ENCODE peak calls at places on chromosome 18, in nine cellular contexts. W is endodermal cell; B is CD8-positive, alpha-beta T cell; D is spleen; M is RWPE1; V is heart right ventricle; X is transverse colon; N is neural progenitor cell; T is SK-N-SH. Y is an unnamed sample.

GRCh38 chr18:2923464-2923863 is 76.7 kb downstream of the EMILIN2 start:
- DNase-seq in W (no peak), B (no peak), D (no peak), M (no peak), V (no peak), X (no peak), N (no peak), T (no peak), Y (no peak)

GRCh38 chr18:50687491-50687890 is 127.6 kb downstream of the MAPK4 start:
- DNase-seq in W (peak), B (no peak), D (peak), M (no peak), V (no peak), X (no peak), N (no peak), T (no peak), Y (no peak)

GRCh38 chr18:7272268-7273049 is 41.6 kb downstream of the LRRC30 start:
- DNase-seq in W (peak), B (no peak), D (no peak), M (peak), V (peak), X (peak), N (peak), T (peak), Y (peak)

GRCh38 chr18:3793545-3793944 is 343.6 kb downstream of the TGIF1 start:
- DNase-seq in W (no peak), B (no peak), D (no peak), M (no peak), V (no peak), X (no peak), N (no peak), T (no peak), Y (no peak)

GRCh38 chr18:28048612-28049011 is 128.3 kb downstream of the CDH2 start:
- DNase-seq in W (no peak), B (no peak), D (no peak), M (no peak), V (no peak), X (no peak), N (no peak), T (no peak), Y (no peak)

GRCh38 chr18:45687617-45688016 is 36.4 kb upstream of the SLC14A1 start:
- DNase-seq in W (no peak), B (peak), D (peak), M (no peak), V (no peak), X (no peak), N (no peak), T (no peak), Y (no peak)

GRCh38 chr18:74820160-74820780 is 222.6 kb downstream of the ZNF407 start:
- DNase-seq in W (peak), B (no peak), D (no peak), M (no peak), V (no peak), X (no peak), N (no peak), T (no peak), Y (no peak)

GRCh38 chr18:63819780-63820179 is 44.6 kb downstream of the SERPINB7 start:
- DNase-seq in W (no peak), B (no peak), D (no peak), M (no peak), V (no peak), X (no peak), N (no peak), T (no peak), Y (no peak)

GRCh38 chr18:76219023-76219422 is 276.0 kb downstream of the ZNF516 start:
- DNase-seq in W (no peak), B (no peak), D (no peak), M (no peak), V (no peak), X (no peak), N (no peak), T (no peak), Y (no peak)

GRCh38 chr18:44733069-44733753 is 52.5 kb downstream of the SETBP1 start:
- DNase-seq in W (no peak), B (no peak), D (no peak), M (peak), V (no peak), X (no peak), N (no peak), T (no peak), Y (no peak)

GRCh38 chr18:10727477-10727876 is 201.7 kb downstream of the NAPG start:
- DNase-seq in W (no peak), B (no peak), D (no peak), M (no peak), V (no peak), X (no peak), N (no peak), T (no peak), Y (no peak)

GRCh38 chr18:33901894-33902512 is 322.7 kb downstream of the NOL4 start:
- DNase-seq in W (no peak), B (no peak), D (no peak), M (no peak), V (no peak), X (no peak), N (peak), T (no peak), Y (no peak)

GRCh38 chr18:79799619-79800352 is 2.0 kb downstream of the KCNG2 start:
- DNase-seq in W (no peak), B (no peak), D (peak), M (no peak), V (no peak), X (no peak), N (no peak), T (no peak), Y (peak)

GRCh38 chr18:57077786-57078552 is 68.9 kb upstream of the BOD1L2 start:
- DNase-seq in W (peak), B (no peak), D (peak), M (no peak), V (no peak), X (no peak), N (no peak), T (no peak), Y (no peak)

GRCh38 chr18:80033181-80034067 is 810 bp upstream of the RBFA start:
- DNase-seq in W (no peak), B (no peak), D (no peak), M (peak), V (no peak), X (no peak), N (no peak), T (no peak), Y (no peak)

GRCh38 chr18:74556166-74556565 is 21.9 kb downstream of the CNDP1 start:
- DNase-seq in W (no peak), B (no peak), D (no peak), M (no peak), V (no peak), X (no peak), N (no peak), T (no peak), Y (no peak)

GRCh38 chr18:78685250-78685979 is 294.2 kb upstream of the SALL3 start:
- DNase-seq in W (no peak), B (no peak), D (no peak), M (no peak), V (no peak), X (no peak), N (no peak), T (no peak), Y (no peak)

GRCh38 chr18:23451491-23451890 is 1.6 kb upstream of the RIOK3 start:
- DNase-seq in W (no peak), B (no peak), D (no peak), M (no peak), V (no peak), X (no peak), N (no peak), T (no peak), Y (no peak)

GRCh38 chr18:79531386-79531785 is 135.7 kb downstream of the NFATC1 start:
- DNase-seq in W (no peak), B (no peak), D (peak), M (no peak), V (no peak), X (peak), N (no peak), T (no peak), Y (peak)

GRCh38 chr18:51211552-51211951 is 14.1 kb upstream of the MEX3C start:
- DNase-seq in W (no peak), B (no peak), D (no peak), M (peak), V (peak), X (peak), N (no peak), T (no peak), Y (no peak)

GRCh38 chr18:3447035-3447894 is 2.7 kb upstream of the TGIF1 start:
- DNase-seq in W (no peak), B (no peak), D (peak), M (peak), V (peak), X (peak), N (peak), T (peak), Y (peak)

GRCh38 chr18:75784413-75784812 is 356.9 kb upstream of the SMIM21 start:
- DNase-seq in W (no peak), B (no peak), D (no peak), M (no peak), V (no peak), X (no peak), N (no peak), T (peak), Y (no peak)

GRCh38 chr18:11657152-11657551 is 31.9 kb upstream of the GNAL start:
- DNase-seq in W (no peak), B (no peak), D (no peak), M (no peak), V (no peak), X (no peak), N (no peak), T (no peak), Y (no peak)

GRCh38 chr18:5503740-5504139 is 40.1 kb downstream of the EPB41L3 start:
- DNase-seq in W (no peak), B (no peak), D (no peak), M (no peak), V (no peak), X (no peak), N (no peak), T (no peak), Y (no peak)

GRCh38 chr18:21085579-21086161 is 25.9 kb downstream of the ROCK1 start:
- DNase-seq in W (no peak), B (no peak), D (no peak), M (no peak), V (no peak), X (no peak), N (no peak), T (no peak), Y (no peak)

DNA sequence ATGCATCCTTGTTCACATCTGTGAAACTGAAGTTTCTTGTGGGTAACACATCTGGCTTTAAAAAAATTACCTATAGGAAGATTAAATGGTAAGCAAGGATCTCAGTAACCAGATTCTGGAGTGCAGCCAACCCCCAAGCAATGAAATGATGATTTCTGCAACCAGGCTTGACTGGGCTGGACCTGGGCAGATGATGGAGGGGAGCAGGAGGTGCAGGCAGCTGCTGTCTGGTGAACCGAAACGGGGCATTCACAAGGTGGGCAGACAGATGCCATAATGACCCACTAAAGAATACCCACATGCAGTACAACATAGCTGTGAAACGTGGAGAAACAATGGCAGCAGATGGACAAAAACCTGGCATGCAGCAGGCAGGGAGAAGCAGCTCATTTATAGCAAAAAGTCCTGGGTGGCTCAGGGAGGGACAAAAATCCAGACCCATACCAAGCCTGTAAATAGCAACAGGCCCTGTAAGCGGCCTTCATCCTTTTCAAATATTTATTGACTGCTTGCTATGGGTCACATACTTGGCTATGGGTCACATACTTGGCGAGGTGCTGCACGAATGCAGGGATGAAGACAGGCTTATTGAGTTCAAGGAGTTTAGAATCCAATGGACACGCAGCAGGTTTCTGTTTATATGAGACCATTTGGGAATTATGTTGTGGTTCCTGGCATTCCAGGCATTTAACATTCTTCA is 244.6 kb downstream of the HRH4 start:
- DNase-seq in W (no peak), B (no peak), D (no peak), M (no peak), V (no peak), X (no peak), N (no peak), T (no peak), Y (no peak)
- H3K27ac ChIP-seq in W (no peak), B (no peak), D (no peak), M (no peak), V (no peak), X (no peak), N (no peak), T (no peak), Y (no peak)

GRCh38 chr18:59008302-59008974 is 131.2 kb upstream of the SEC11C start:
- DNase-seq in W (peak), B (no peak), D (no peak), M (peak), V (no peak), X (no peak), N (no peak), T (no peak), Y (no peak)
- TF ChIP-seq CTCF in W (no peak), B (no peak), D (no peak), M (no peak), V (no peak), X (no peak), N (no peak), T (peak), Y (no peak)

DNA sequence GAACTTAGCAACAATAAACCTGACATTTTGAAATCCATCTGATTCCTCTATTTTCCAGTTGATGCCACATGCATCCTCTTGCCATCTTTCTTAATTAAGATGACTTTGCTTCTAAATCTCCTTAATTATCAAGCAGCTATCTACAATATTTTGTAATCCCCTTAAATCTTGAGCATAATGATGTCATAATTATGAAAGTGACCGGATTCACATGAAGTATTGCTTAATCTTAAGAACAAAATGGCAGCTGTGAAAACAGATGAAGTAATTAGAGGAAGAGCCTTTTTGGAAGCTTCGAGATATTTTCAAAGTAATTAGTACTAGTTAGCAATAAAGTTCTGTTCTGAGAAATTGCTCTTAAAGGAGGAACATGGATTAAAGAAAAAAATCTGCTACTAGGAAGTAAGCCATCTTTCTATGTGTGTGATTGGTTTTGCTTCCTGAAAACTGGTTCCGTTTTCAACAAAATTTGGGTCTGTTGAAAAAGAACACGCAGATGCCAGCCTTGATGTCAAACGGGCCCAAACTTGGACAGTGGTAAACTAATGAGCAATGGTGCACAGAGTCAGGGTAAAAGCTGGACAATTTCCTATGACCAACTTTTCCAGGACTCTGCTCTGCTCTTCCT is 18.3 kb downstream of the CLUL1 start:
- DNase-seq in W (no peak), B (no peak), D (no peak), M (no peak), V (no peak), X (no peak), N (no peak), T (no peak), Y (no peak)
- H3K27ac ChIP-seq in W (no peak), B (no peak), D (no peak), M (no peak), V (no peak), X (no peak), N (no peak), T (no peak), Y (no peak)

GRCh38 chr18:49201464-49201863 is 250.7 kb upstream of the SMAD7 start:
- DNase-seq in W (no peak), B (no peak), D (no peak), M (no peak), V (no peak), X (no peak), N (no peak), T (peak), Y (no peak)

GRCh38 chr18:49207373-49207772 is 253.1 kb downstream of the DYM start:
- DNase-seq in W (no peak), B (no peak), D (no peak), M (peak), V (no peak), X (no peak), N (no peak), T (no peak), Y (no peak)

GRCh38 chr18:49206717-49207116 is 253.7 kb downstream of the DYM start:
- DNase-seq in W (no peak), B (no peak), D (no peak), M (no peak), V (no peak), X (no peak), N (no peak), T (peak), Y (no peak)
- TF ChIP-seq CTCF in W (no peak), B (no peak), D (no peak), M (no peak), V (no peak), X (no peak), N (no peak), T (peak), Y (no peak)

DNA sequence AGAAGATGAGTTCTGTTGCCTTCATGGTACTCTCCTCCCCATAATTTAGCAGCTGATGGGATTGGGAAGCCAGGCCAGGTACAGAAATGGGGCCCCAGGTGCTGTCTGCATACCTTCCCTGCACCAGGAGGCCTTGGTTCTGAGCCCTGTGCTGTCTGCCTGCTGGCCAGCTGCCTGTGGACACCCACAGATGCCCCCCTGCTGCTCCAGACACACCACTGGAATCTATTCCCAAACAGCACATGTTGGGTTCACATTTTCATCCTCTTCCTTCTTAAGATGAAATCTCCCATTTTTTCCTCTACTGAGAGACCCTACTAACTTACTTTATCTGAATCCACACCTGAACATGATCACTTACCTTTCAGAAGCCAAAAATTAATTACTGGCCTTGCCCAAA is 152.0 kb upstream of the CCDC68 start:
- DNase-seq in W (no peak), B (no peak), D (no peak), M (no peak), V (no peak), X (no peak), N (no peak), T (no peak), Y (no peak)
- H3K27ac ChIP-seq in W (no peak), B (no peak), D (peak), M (no peak), V (peak), X (no peak), N (no peak), T (no peak), Y (no peak)

DNA sequence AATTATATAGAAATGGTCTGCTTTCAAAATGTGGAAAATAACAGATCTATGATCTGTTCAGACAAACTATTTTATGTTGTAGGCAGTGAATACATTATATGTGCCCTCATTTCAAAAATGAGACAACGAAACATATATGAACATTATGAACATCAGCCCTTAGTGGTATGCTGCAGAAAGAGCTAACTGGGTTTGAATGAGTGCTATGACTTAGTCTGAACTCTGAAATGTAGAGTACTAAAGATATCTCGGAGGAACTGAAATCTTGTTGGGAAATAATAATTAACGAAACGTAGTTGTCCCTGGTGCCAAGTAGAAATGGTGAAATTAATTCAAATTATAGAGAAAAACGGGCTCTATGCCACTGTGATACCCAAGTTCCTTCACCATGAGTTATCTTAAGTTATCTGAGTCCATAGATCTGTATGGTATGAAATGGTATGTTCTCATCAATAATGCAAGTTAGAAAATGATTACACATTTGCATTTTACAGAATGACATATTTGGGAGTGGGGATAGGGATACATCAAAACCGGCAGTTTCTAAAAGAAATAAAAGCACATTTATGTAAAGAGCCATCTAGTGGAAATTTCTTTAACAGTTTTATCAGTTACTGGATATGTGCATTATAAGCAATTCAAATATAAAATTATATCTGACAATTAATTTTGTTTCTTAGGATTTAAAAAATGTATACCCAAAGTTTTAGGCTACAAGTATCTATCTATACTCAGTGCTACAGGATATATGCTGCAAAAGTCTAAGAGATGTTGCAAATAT is 26.7 kb downstream of the STARD6 start:
- DNase-seq in W (no peak), B (no peak), D (no peak), M (no peak), V (no peak), X (no peak), N (no peak), T (no peak), Y (no peak)
- TF ChIP-seq CTCF in W (no peak), B (no peak), D (no peak), M (peak), V (no peak), X (no peak), N (no peak), T (peak), Y (no peak)

GRCh38 chr18:924987-925386 is 20.3 kb downstream of the ADCYAP1 start:
- DNase-seq in W (no peak), B (no peak), D (no peak), M (no peak), V (no peak), X (no peak), N (no peak), T (no peak), Y (no peak)
- H3K27ac ChIP-seq in W (no peak), B (no peak), D (no peak), M (no peak), V (no peak), X (no peak), N (no peak), T (no peak), Y (no peak)

GRCh38 chr18:49096021-49096420 is 145.3 kb upstream of the SMAD7 start:
- DNase-seq in W (no peak), B (no peak), D (no peak), M (no peak), V (no peak), X (no peak), N (no peak), T (no peak), Y (no peak)
- TF ChIP-seq CTCF in W (no peak), B (no peak), D (no peak), M (no peak), V (no peak), X (no peak), N (no peak), T (no peak), Y (no peak)

Y was measured in kidney.